ENCODE peak calls at places on chromosomes 13 and 19, in ten cellular contexts. N is NB4, S is HepG2, D is Peyer's patch, O is stomach, L is transverse colon, I is sigmoid colon, M is IMR-90, A is heart left ventricle, T is body of pancreas. U is an unnamed sample.
A peak's percentile ranks its signal among the peaks of the same experiment; 100 is the strongest.

GRCh38 chr13:113936166-113936565 is 37.7 kb downstream of the C13orf46 start:
- DNase-seq in A (no peak), N (no peak), M (no peak), D (peak; percentile 24), L (no peak), O (no peak), I (peak; percentile 52), S (no peak), T (no peak), U (no peak)

GRCh38 chr19:11410682-11411081 is 8.4 kb downstream of the RGL3 start:
- DNase-seq in L (no peak), S (no peak), I (no peak), A (no peak), O (no peak), T (no peak), M (peak; percentile 37), D (no peak), N (peak; percentile 33), U (no peak)

GRCh38 chr19:17922138-17922537 is 10.7 kb upstream of the CCDC124 start:
- DNase-seq in T (no peak), A (no peak), I (no peak), N (no peak), S (no peak), D (no peak), O (no peak), L (no peak), M (no peak), U (no peak)

GRCh38 chr19:53158119-53158656 is 665 bp downstream of the ZNF347 start:
- DNase-seq in D (peak; percentile 59), T (peak; percentile 37), M (peak; percentile 15), O (peak; percentile 29), A (peak; percentile 40), N (peak; percentile 51), L (peak; percentile 39), I (peak; percentile 66), S (no peak), U (peak; percentile 16)

GRCh38 chr19:5134683-5135082 is 165.8 kb downstream of the KDM4B start:
- DNase-seq in I (no peak), M (no peak), T (no peak), O (no peak), N (no peak), A (no peak), D (no peak), S (no peak), L (no peak), U (no peak)

GRCh38 chr19:20044663-20045062 is 5.4 kb upstream of the ZNF682 start:
- DNase-seq in S (no peak), O (no peak), I (no peak), D (no peak), N (no peak), A (no peak), M (no peak), L (no peak), T (no peak), U (no peak)

GRCh38 chr13:49436890-49437289 is 7.0 kb downstream of the CAB39L start:
- DNase-seq in A (peak; percentile 20), I (peak; percentile 77), N (no peak), M (peak; percentile 73), D (no peak), T (no peak), L (no peak), O (no peak), S (no peak), U (peak; percentile 35)

GRCh38 chr19:30898353-30899103 is 450.7 kb downstream of the TSHZ3 start:
- DNase-seq in I (no peak), L (no peak), T (no peak), O (no peak), D (no peak), M (no peak), A (no peak), N (no peak), S (no peak), U (no peak)

GRCh38 chr19:51660975-51661600 is 14.5 kb upstream of the SIGLEC14 start:
- DNase-seq in A (peak; percentile 76), S (peak; percentile 54), L (peak; percentile 56), O (peak; percentile 65), I (no peak), N (peak; percentile 81), M (peak; percentile 72), T (peak; percentile 61), D (peak; percentile 82), U (peak; percentile 89)

DNA sequence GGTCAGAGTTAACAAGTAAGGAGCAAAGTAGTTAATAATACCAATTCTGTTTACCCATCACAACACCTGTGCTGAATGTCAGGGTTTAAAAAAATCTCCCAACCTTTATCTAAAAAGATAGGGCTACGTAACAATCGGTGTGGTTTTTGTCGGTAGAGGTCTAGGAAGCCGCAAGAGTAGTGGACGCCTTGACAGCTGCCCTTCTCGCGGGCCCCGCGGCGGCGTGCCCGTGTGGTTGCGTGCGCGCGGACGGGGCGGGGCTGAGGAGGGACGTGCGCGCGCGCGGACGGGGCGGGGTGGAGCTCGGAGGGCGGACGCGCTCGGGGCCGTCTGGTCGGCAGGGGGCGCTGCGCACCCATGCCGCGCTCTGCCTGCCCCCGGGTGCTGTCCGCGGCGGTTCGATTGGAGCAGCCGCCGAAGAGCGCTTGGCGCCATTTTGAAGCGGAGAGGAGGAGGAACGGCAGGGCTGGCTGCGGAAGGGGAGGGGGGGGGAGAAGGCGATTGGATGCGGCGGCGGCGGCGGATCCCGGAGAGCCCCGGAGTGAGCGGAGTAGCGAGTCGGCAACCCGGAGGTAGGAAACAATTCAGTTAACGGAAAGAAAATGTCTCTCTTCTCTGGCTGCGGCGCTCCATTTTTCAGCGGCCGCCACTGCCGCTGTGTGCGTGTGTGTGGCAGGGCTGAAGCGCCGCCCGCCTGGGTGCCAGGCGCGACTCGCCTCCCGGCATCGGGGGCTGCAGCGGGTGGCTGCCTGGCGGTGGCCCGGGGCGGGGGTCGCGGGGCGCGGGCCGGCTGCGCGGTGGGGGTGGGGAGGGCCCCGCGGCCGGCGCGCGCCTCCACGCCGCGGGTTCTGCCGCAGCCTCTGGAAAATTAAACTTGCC is at the start of gene PDS5B:
- DNase-seq in L (peak; percentile 95), A (peak; percentile 95), M (peak; percentile 92), T (peak; percentile 94), N (peak; percentile 97), S (peak; percentile 87), I (peak; percentile 98), D (peak; percentile 97), O (peak; percentile 95), U (peak; percentile 99)
- TF ChIP-seq POLR2A in L (peak; percentile 66), A (no peak), M (no peak), T (peak; percentile 74), N (peak; percentile 76), S (peak; percentile 47), I (peak; percentile 16), D (peak; percentile 29), O (no peak), U (peak; percentile 79)

GRCh38 chr13:112119192-112120030 is 52.5 kb downstream of the SOX1 start:
- DNase-seq in I (peak; percentile 42), O (peak; percentile 18), A (no peak), N (no peak), L (no peak), S (no peak), M (no peak), T (no peak), D (no peak), U (no peak)

GRCh38 chr13:112120031-112120373 is 53.1 kb downstream of the SOX1 start:
- DNase-seq in O (no peak), L (no peak), A (no peak), T (no peak), N (no peak), S (no peak), M (no peak), I (no peak), D (no peak), U (no peak)

GRCh38 chr13:112117955-112118302 is 51.0 kb downstream of the SOX1 start:
- DNase-seq in M (no peak), N (no peak), D (no peak), A (no peak), T (no peak), O (peak; percentile 17), L (no peak), I (peak; percentile 40), S (no peak), U (no peak)

GRCh38 chr13:112117258-112117954 is 50.5 kb downstream of the SOX1 start:
- DNase-seq in I (peak; percentile 54), A (no peak), M (no peak), O (peak; percentile 16), S (no peak), T (no peak), L (no peak), D (no peak), N (no peak), U (no peak)

DNA sequence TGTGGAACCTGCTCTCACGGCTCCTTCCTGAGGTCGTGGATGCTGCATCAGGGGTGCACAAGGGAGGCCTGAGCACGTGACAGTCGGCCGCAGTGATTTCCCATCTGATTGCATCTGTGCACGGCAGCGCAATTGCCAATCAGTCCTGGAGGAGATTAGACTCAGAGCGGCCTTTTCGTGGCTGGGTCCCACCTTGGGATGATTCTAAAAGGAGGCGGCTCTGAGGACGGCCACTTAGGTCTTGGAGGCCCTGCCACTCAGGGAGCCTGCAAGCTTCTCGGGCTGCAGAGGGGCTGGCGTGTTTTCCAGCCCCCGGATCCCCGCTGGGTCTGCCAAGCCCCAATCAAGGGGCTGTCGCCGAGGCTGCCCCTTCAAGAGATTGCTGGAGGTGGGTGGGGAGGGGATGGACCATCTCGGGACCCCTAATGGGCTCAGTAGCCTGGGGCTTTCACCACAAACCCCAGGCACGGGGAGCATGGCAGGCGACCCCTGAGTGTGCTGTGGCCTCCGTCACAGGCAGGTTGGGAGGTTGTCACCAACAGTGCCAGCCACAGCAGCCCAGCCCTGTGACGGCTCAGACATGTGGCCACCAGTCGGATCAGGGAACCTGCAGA is 51.6 kb downstream of the SOX1 start:
- DNase-seq in D (no peak), N (no peak), A (no peak), O (peak; percentile 13), M (no peak), L (no peak), T (no peak), I (peak; percentile 46), S (no peak), U (no peak)
- TF ChIP-seq POLR2A in D (no peak), N (no peak), A (no peak), O (no peak), M (no peak), L (no peak), T (no peak), I (no peak), S (no peak), U (no peak)

GRCh38 chr19:46610851-46611770 is 10.0 kb downstream of the CALM3 start:
- DNase-seq in T (peak; percentile 9), A (no peak), S (no peak), N (peak; percentile 89), I (peak; percentile 56), L (peak; percentile 15), M (peak; percentile 36), D (peak; percentile 51), O (no peak), U (no peak)
- TF ChIP-seq POLR2A in T (no peak), A (no peak), S (no peak), N (no peak), I (no peak), L (no peak), M (no peak), D (no peak), O (no peak), U (peak; percentile 30)

DNA sequence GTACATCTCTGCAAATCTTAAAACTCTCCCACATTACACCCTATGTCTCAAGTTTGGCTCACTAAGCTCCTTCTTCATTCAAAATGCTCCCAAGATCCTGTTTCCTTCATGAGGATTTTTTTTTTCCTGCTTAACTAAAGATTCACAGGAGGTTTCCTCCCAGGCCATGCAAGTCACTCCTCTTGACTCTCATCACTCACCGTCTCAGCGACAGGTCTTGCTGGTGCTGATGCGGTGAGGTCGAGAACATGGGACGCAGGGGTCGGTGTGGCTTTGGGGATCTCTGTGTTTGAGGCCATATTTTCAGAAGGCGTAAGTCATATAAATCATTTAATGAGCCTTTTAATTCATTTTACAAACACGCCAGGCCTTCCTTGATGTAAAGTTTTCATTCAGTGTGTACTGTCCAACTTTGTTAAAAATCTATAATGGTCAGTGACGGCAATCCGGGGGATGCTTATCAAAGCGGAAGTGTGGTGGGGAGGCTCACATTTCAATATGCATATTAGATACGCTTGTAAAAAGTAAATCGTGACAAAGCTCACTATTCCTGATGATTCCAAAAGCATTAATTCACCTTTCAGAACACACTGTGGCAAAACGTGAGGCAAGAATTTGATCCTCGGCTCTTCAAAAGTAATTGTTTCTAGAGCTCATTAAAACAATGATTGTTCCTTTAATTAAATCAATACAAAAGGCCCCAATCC is 20.4 kb downstream of the EFNB2 start:
- DNase-seq in T (no peak), N (no peak), D (no peak), O (no peak), I (no peak), M (no peak), S (no peak), L (no peak), A (no peak), U (no peak)
- TF ChIP-seq POLR2A in T (no peak), N (no peak), D (no peak), O (no peak), I (no peak), M (no peak), S (no peak), L (no peak), A (no peak), U (no peak)